ENCODE peak calls at places on chromosomes 4 and X, in eight cellular contexts. Y is Peyer's patch, N is psoas muscle, U is sigmoid colon, P is esophagus squamous epithelium, V is uterus, B is testis, L is mammary epithelial cell. T is an unnamed sample.

GRCh38 chr4:2256781-2257191 is 5.1 kb downstream of the MXD4 start:
- DNase-seq in Y (peak; percentile 54), N (peak; percentile 42), U (peak; percentile 81), P (no peak), V (peak; percentile 70), B (peak; percentile 61), L (no peak), T (peak; percentile 82)

GRCh38 chrX:29274517-29274916 is 687.3 kb downstream of the IL1RAPL1 start:
- DNase-seq in Y (no peak), N (no peak), U (no peak), P (no peak), V (no peak), B (no peak), L (no peak), T (no peak)

GRCh38 chrX:53445977-53446376 is 11.8 kb upstream of the HSD17B10 start:
- DNase-seq in Y (peak; percentile 68), N (peak; percentile 31), U (no peak), P (no peak), V (no peak), B (peak; percentile 37), L (peak; percentile 44), T (no peak)

GRCh38 chrX:54358424-54359211 is 772 bp upstream of the WNK3 start:
- DNase-seq in Y (peak; percentile 50), N (peak; percentile 33), U (peak; percentile 69), P (no peak), V (peak; percentile 49), B (peak; percentile 83), L (peak; percentile 4), T (peak; percentile 80)

GRCh38 chr4:74444891-74445642 is at the start of gene AREG:
- DNase-seq in Y (peak; percentile 98), N (peak; percentile 68), U (peak; percentile 84), P (peak; percentile 43), V (peak; percentile 50), B (peak; percentile 88), L (peak; percentile 92), T (peak; percentile 77)

GRCh38 chr4:41665808-41666207 is 82.7 kb downstream of the PHOX2B start:
- DNase-seq in Y (no peak), N (no peak), U (no peak), P (no peak), V (no peak), B (no peak), L (no peak), T (no peak)

GRCh38 chr4:41360911-41361830 is 104.4 kb downstream of the UCHL1 start:
- DNase-seq in Y (peak; percentile 58), N (peak; percentile 63), U (peak; percentile 77), P (no peak), V (no peak), B (peak; percentile 32), L (peak; percentile 13), T (peak; percentile 82)

GRCh38 chr4:15771419-15772058 is 6.6 kb upstream of the CD38 start:
- DNase-seq in Y (no peak), N (no peak), U (no peak), P (no peak), V (no peak), B (no peak), L (no peak), T (no peak)

GRCh38 chr4:95124906-95125504 is 367.2 kb downstream of the BMPR1B start:
- DNase-seq in Y (no peak), N (no peak), U (no peak), P (no peak), V (no peak), B (peak; percentile 47), L (peak; percentile 52), T (no peak)

GRCh38 chrX:40644175-40644574 is 3.2 kb downstream of the CXorf38 start:
- DNase-seq in Y (no peak), N (no peak), U (no peak), P (no peak), V (no peak), B (no peak), L (no peak), T (no peak)

GRCh38 chr4:37891221-37892159 is 606 bp downstream of the TBC1D1 start:
- DNase-seq in Y (peak; percentile 80), N (no peak), U (peak; percentile 86), P (no peak), V (peak; percentile 69), B (peak; percentile 47), L (peak; percentile 5), T (peak; percentile 61)

GRCh38 chr4:187064033-187064432 is 340.4 kb upstream of the FAT1 start:
- DNase-seq in Y (no peak), N (no peak), U (no peak), P (no peak), V (no peak), B (no peak), L (no peak), T (no peak)

GRCh38 chr4:187065396-187065795 is 341.7 kb upstream of the FAT1 start:
- DNase-seq in Y (no peak), N (no peak), U (no peak), P (no peak), V (no peak), B (no peak), L (no peak), T (no peak)

GRCh38 chr4:187063251-187063650 is 339.6 kb upstream of the FAT1 start:
- DNase-seq in Y (no peak), N (no peak), U (no peak), P (no peak), V (no peak), B (no peak), L (no peak), T (no peak)

GRCh38 chr4:187069398-187069797 is 345.7 kb upstream of the FAT1 start:
- DNase-seq in Y (no peak), N (no peak), U (no peak), P (no peak), V (no peak), B (no peak), L (no peak), T (no peak)

GRCh38 chr4:187065836-187066235 is 342.2 kb upstream of the FAT1 start:
- DNase-seq in Y (no peak), N (no peak), U (no peak), P (no peak), V (no peak), B (no peak), L (no peak), T (no peak)
- H3K4me3 ChIP-seq in Y (no peak overlapping the region), N (no peak overlapping the region), U (no peak overlapping the region), P (no peak overlapping the region), V (no peak overlapping the region), B (no peak overlapping the region), L (no peak overlapping the region), T (no peak overlapping the region)

DNA sequence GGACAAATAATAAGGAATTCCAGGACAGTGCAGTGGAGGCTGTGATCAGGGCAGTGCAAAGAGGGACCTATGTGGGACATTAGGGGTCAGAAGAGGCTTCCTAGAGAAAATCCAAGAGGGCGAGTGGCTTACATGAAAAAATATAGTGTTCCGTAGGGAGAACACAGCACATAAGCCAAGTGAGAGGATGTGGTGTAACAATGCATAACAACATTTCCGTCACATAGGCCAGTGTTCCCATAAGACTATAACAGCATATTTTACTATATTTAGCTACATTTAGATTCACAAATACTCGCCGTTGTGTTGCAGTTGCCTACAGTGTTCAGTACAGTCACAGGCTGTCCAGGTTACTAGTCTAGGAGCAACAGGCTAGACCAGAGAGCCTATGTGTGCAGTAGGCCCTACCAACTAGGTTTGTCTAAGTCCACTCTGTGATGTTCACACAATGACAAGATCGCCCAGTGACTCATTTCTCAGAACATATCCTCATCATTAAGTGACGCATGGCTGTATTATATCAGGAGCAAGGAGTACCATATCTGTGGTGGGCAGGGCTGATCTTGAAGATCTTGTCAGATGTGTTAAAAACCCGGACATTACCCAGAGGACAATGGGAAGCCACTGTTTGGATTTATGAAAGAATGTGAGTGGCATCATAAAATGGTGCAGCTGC is 74.0 kb upstream of the TBL1X start:
- DNase-seq in Y (no peak), N (no peak), U (no peak), P (no peak), V (no peak), B (no peak), L (no peak), T (no peak)
- H3K27ac ChIP-seq in Y (no peak overlapping the region), N (no peak overlapping the region), U (no peak overlapping the region), P (no peak overlapping the region), V (no peak overlapping the region), B (no peak overlapping the region), L (no peak overlapping the region), T (no peak overlapping the region)

GRCh38 chr4:89682808-89683207 is 154.2 kb downstream of the SNCA start:
- DNase-seq in Y (no peak), N (no peak), U (no peak), P (no peak), V (no peak), B (no peak), L (no peak), T (no peak)
- H3K4me3 ChIP-seq in Y (no peak overlapping the region), N (no peak overlapping the region), U (no peak overlapping the region), P (no peak overlapping the region), V (no peak overlapping the region), B (no peak overlapping the region), L (peak overlapping the region; percentile 91), T (no peak overlapping the region)

GRCh38 chr4:139209470-139210063 is 32.5 kb upstream of the ELF2 start:
- DNase-seq in Y (no peak), N (no peak), U (no peak), P (no peak), V (no peak), B (no peak), L (no peak), T (no peak)
- H3K27ac ChIP-seq in Y (no peak overlapping the region), N (no peak overlapping the region), U (no peak overlapping the region), P (no peak overlapping the region), V (no peak overlapping the region), B (no peak overlapping the region), L (no peak overlapping the region), T (no peak overlapping the region)

GRCh38 chr4:71231753-71232420 is 106.9 kb upstream of the SLC4A4 start:
- DNase-seq in Y (no peak), N (no peak), U (no peak), P (no peak), V (no peak), B (no peak), L (no peak), T (no peak)
- H3K4me3 ChIP-seq in Y (no peak overlapping the region), N (peak overlapping the region; percentile 51), U (no peak overlapping the region), P (no peak overlapping the region), V (no peak overlapping the region), B (no peak overlapping the region), L (no peak overlapping the region), T (no peak overlapping the region)

GRCh38 chr4:122203407-122203806 is 51.3 kb downstream of the BLTP1 start:
- DNase-seq in Y (no peak), N (no peak), U (no peak), P (no peak), V (no peak), B (no peak), L (no peak), T (no peak)

GRCh38 chr4:122205687-122206086 is 53.6 kb downstream of the BLTP1 start:
- DNase-seq in Y (no peak), N (no peak), U (no peak), P (no peak), V (no peak), B (no peak), L (no peak), T (no peak)
- H3K27ac ChIP-seq in Y (no peak overlapping the region), N (no peak overlapping the region), U (no peak overlapping the region), P (no peak overlapping the region), V (no peak overlapping the region), B (no peak overlapping the region), L (no peak overlapping the region), T (no peak overlapping the region)

T was measured in right cardiac atrium.